ENCODE peak calls at places on chromosomes 4 and X, in four cellular contexts. One of them, this sample, is unnamed.

GRCh38 chr4:109067509-109068205 is 234.8 kb downstream of the COL25A1 start:
- DNase-seq in uterus: no peak
- DNase-seq in astrocyte of the cerebellum: no peak
- DNase-seq in GM13976: no peak
- DNase-seq in this sample: no peak

GRCh38 chrX:69072486-69073006 is 92.7 kb downstream of the PJA1 start:
- DNase-seq in uterus: no peak
- DNase-seq in astrocyte of the cerebellum: no peak
- DNase-seq in GM13976: no peak
- DNase-seq in this sample: no peak

GRCh38 chr4:154618708-154619315 is 6.4 kb upstream of the FGG start:
- DNase-seq in uterus: no peak
- DNase-seq in astrocyte of the cerebellum: peak; percentile 38
- DNase-seq in GM13976: peak; percentile 35
- DNase-seq in this sample: peak; percentile 42

GRCh38 chr4:52407545-52407944 is 251.6 kb downstream of the USP46 start:
- DNase-seq in uterus: no peak
- DNase-seq in astrocyte of the cerebellum: no peak
- DNase-seq in GM13976: no peak
- DNase-seq in this sample: no peak

GRCh38 chrX:25206761-25207160 is 191.0 kb upstream of the ARX start:
- DNase-seq in uterus: no peak
- DNase-seq in astrocyte of the cerebellum: peak; percentile 2
- DNase-seq in GM13976: no peak
- DNase-seq in this sample: no peak

GRCh38 chr4:42411803-42412202 is 14.5 kb downstream of the SHISA3 start:
- DNase-seq in uterus: no peak
- DNase-seq in astrocyte of the cerebellum: no peak
- DNase-seq in GM13976: no peak
- DNase-seq in this sample: no peak

GRCh38 chrX:128800138-128800537 is 723.2 kb downstream of the SMARCA1 start:
- DNase-seq in uterus: no peak
- DNase-seq in astrocyte of the cerebellum: no peak
- DNase-seq in GM13976: no peak
- DNase-seq in this sample: no peak

GRCh38 chr4:128228021-128228571 is 59.5 kb downstream of the PGRMC2 start:
- DNase-seq in uterus: no peak
- DNase-seq in astrocyte of the cerebellum: no peak
- DNase-seq in GM13976: no peak
- DNase-seq in this sample: no peak

GRCh38 chr4:145290953-145291352 is 110.6 kb upstream of the OTUD4 start:
- DNase-seq in uterus: no peak
- DNase-seq in astrocyte of the cerebellum: no peak
- DNase-seq in GM13976: no peak
- DNase-seq in this sample: no peak

GRCh38 chr4:101475246-101475645 is 127.9 kb upstream of the PPP3CA start:
- DNase-seq in uterus: no peak
- DNase-seq in astrocyte of the cerebellum: no peak
- DNase-seq in GM13976: no peak
- DNase-seq in this sample: no peak

GRCh38 chr4:15914736-15915135 is 23.8 kb downstream of the FGFBP1 start:
- DNase-seq in uterus: no peak
- DNase-seq in astrocyte of the cerebellum: no peak
- DNase-seq in GM13976: no peak
- DNase-seq in this sample: no peak

GRCh38 chr4:142984871-142985585 is 138.9 kb upstream of the INPP4B start:
- DNase-seq in uterus: no peak
- DNase-seq in astrocyte of the cerebellum: peak; percentile 46
- DNase-seq in GM13976: no peak
- DNase-seq in this sample: no peak

GRCh38 chrX:2828404-2829065 is at the start of gene GYG2:
- DNase-seq in uterus: no peak
- DNase-seq in astrocyte of the cerebellum: peak; percentile 44
- DNase-seq in GM13976: no peak
- DNase-seq in this sample: no peak

GRCh38 chr4:33302298-33302697 is 2582.1 kb downstream of the PCDH7 start:
- DNase-seq in uterus: no peak
- DNase-seq in astrocyte of the cerebellum: peak; percentile 43
- DNase-seq in GM13976: no peak
- DNase-seq in this sample: no peak

GRCh38 chr4:144647095-144647959 is 1.4 kb downstream of the HHIP start:
- DNase-seq in uterus: no peak
- DNase-seq in astrocyte of the cerebellum: peak; percentile 46
- DNase-seq in GM13976: peak; percentile 16
- DNase-seq in this sample: no peak

GRCh38 chr4:15912961-15913630 is 25.4 kb downstream of the FGFBP1 start:
- DNase-seq in uterus: no peak
- DNase-seq in astrocyte of the cerebellum: no peak
- DNase-seq in GM13976: no peak
- DNase-seq in this sample: no peak

GRCh38 chr4:169601016-169601771 is 11.2 kb downstream of the NEK1 start:
- DNase-seq in uterus: no peak
- DNase-seq in astrocyte of the cerebellum: no peak
- DNase-seq in GM13976: no peak
- DNase-seq in this sample: no peak

GRCh38 chr4:169604903-169605331 is 7.5 kb downstream of the NEK1 start:
- DNase-seq in uterus: no peak
- DNase-seq in astrocyte of the cerebellum: no peak
- DNase-seq in GM13976: no peak
- DNase-seq in this sample: no peak

GRCh38 chr4:169604131-169604900 is 8.1 kb downstream of the NEK1 start:
- DNase-seq in uterus: no peak
- DNase-seq in astrocyte of the cerebellum: no peak
- DNase-seq in GM13976: no peak
- DNase-seq in this sample: no peak

DNA sequence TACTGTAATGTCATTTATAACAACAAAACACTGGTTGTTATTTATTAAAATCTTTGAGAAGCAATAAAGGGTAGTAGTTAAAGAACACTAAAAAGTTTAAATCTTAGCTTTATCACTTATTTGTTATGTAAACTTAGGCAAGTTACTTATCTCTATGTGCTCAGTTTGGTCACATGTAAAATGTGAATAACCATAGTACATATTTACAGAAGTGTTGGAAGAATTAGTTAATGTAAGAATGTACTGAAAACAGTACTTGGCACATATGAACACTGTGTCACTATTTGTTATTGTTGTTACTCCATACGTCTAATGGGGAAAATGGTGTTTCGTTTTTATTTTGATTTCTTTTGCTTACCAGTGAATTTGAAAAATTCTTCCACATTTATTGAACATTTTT is 9.1 kb downstream of the NEK1 start:
- DNase-seq in uterus: no peak
- DNase-seq in astrocyte of the cerebellum: no peak
- DNase-seq in GM13976: no peak
- DNase-seq in this sample: no peak
- TF ChIP-seq CTCF in uterus: no peak
- TF ChIP-seq CTCF in astrocyte of the cerebellum: no peak
- TF ChIP-seq CTCF in GM13976: no peak
- TF ChIP-seq CTCF in this sample: no peak

GRCh38 chr4:73045894-73046293 is 23.6 kb downstream of the COX18 start:
- DNase-seq in uterus: no peak
- DNase-seq in astrocyte of the cerebellum: no peak
- DNase-seq in GM13976: no peak
- DNase-seq in this sample: no peak
- TF ChIP-seq CTCF in uterus: no peak
- TF ChIP-seq CTCF in astrocyte of the cerebellum: no peak
- TF ChIP-seq CTCF in GM13976: no peak
- TF ChIP-seq CTCF in this sample: no peak

DNA sequence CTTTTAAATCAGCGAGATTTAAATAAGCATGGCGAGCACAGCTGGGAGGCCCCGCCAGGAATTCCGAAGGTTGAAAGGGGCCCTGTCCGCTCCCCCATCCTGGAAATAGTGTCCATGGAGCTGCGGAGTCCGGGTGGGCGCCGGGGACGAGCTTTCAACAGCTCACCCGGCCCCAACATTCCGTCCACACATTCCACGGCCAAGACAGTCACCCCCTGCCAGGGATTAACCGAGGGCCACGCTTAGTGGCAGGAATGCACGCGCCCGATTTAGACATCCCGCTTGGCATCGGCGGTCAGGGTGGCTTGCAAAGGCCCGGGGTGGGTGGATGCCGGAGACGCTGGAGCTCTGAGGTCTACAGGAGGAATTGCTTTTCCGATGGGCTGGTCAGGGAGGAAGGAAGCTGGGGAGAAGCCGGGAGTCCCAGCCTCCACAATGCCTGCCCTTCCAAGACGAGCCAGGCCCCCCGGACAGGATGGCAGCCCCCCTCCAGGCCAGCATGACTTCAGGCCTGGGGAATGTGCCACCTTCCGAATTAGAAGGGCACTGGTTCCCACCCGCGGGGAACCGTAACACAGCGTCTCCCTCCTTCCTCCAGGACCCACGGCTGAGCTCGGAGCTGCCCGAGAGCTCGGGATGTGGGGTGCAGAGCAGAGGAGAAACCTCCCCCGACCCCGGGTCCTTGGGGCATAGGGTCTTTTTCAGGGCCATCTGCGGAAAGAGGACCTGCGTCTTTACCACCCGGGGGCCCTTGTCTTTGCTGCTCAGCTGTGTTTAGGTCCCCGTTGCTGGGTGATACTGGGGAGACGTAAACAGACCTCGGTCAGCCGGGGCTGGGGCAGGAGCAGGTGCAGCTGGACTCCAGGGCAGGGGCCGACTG is 26.9 kb upstream of the PPP2R3B start:
- DNase-seq in uterus: no peak
- DNase-seq in astrocyte of the cerebellum: no peak
- DNase-seq in GM13976: no peak
- DNase-seq in this sample: no peak
- TF ChIP-seq CTCF in uterus: no peak
- TF ChIP-seq CTCF in astrocyte of the cerebellum: peak; percentile 27
- TF ChIP-seq CTCF in GM13976: no peak
- TF ChIP-seq CTCF in this sample: no peak

DNA sequence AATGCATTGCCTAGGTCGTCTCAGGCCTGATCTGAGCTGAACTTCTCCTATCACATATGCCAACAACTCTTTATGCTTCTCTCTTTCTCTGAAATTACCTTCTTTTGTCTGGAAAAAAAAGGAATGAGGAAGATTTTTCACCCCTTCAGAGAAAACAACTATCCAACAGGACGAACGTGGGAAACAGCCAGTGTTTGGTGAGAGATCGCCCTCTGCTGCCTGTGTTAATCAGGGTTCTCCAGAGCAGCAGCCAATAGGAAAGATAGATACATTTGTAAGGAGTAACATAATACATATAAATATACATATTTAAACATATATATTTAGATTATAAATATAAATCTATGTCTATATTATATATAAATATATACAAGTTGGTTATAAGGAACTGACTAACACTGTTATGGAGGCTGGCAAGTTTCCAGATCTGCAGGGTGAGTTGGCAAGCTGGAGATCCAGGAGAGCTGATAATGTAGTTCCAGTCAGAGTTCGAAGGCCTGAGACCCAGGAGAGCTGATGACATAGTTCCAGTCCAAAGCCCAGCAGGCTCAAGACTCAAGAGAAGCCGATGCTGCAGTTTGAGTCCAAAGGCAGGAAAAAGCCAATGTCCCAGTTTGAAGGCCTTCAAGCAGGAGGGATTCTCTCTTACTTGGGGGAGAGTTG is 13.3 kb downstream of the CETN2 start:
- DNase-seq in uterus: no peak
- DNase-seq in astrocyte of the cerebellum: peak; percentile 20
- DNase-seq in GM13976: no peak
- DNase-seq in this sample: no peak
- TF ChIP-seq CTCF in uterus: no peak
- TF ChIP-seq CTCF in astrocyte of the cerebellum: peak; percentile 57
- TF ChIP-seq CTCF in GM13976: peak; percentile 26
- TF ChIP-seq CTCF in this sample: no peak

GRCh38 chrX:118179718-118180117 is 63.1 kb upstream of the KLHL13 start:
- DNase-seq in uterus: no peak
- DNase-seq in astrocyte of the cerebellum: no peak
- DNase-seq in GM13976: no peak
- DNase-seq in this sample: no peak

GRCh38 chrX:118179161-118179560 is 62.6 kb upstream of the KLHL13 start:
- DNase-seq in uterus: no peak
- DNase-seq in astrocyte of the cerebellum: no peak
- DNase-seq in GM13976: no peak
- DNase-seq in this sample: no peak

GRCh38 chrX:118181030-118181429 is 64.4 kb upstream of the KLHL13 start:
- DNase-seq in uterus: no peak
- DNase-seq in astrocyte of the cerebellum: peak; percentile 5
- DNase-seq in GM13976: no peak
- DNase-seq in this sample: no peak

GRCh38 chrX:118182050-118182449 is 65.4 kb upstream of the KLHL13 start:
- DNase-seq in uterus: no peak
- DNase-seq in astrocyte of the cerebellum: no peak
- DNase-seq in GM13976: no peak
- DNase-seq in this sample: no peak

DNA sequence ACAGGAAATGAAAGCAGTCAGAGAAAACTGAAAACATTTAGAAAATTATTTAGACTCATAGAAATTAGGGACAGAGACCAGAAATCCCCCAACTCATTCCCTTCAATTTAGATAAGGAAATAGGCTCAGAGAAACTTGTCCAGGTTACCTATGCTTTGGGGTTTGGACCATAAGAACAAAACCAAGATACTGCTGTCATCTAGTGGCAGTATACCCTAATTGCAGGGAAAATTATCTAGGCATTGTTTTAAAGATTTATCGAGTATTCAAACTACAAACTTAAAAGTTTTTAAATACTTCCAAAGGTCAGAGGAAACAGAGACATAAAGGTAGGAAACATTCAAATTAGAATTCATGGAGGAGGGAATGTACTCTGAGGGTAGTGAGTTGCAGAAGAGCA is 67.0 kb upstream of the KLHL13 start:
- DNase-seq in uterus: no peak
- DNase-seq in astrocyte of the cerebellum: no peak
- DNase-seq in GM13976: no peak
- DNase-seq in this sample: no peak
- TF ChIP-seq CTCF in uterus: no peak
- TF ChIP-seq CTCF in astrocyte of the cerebellum: no peak
- TF ChIP-seq CTCF in GM13976: no peak
- TF ChIP-seq CTCF in this sample: no peak

GRCh38 chr4:7876096-7876993 is 63.3 kb downstream of the AFAP1 start:
- DNase-seq in uterus: peak; percentile 55
- DNase-seq in astrocyte of the cerebellum: no peak
- DNase-seq in GM13976: no peak
- DNase-seq in this sample: no peak
- TF ChIP-seq CTCF in uterus: peak; percentile 22
- TF ChIP-seq CTCF in astrocyte of the cerebellum: peak; percentile 53
- TF ChIP-seq CTCF in GM13976: no peak
- TF ChIP-seq CTCF in this sample: no peak

This sample was measured in lung.